ENCODE peak calls at places on chromosomes 11 and 22, in four cellular contexts. Q is sigmoid colon; J is stimulated activated CD4-positive, alpha-beta T cell treated with anti-CD3 and anti-CD28 coated beads, Interleukin-1b, Interleukin-23, amount 100 ng/mL, for 1 hour; X is occipital lobe. O is an unnamed sample.

GRCh38 chr11:17257200-17257599 is 19.3 kb upstream of the NUCB2 start:
- DNase-seq in Q (no peak), J (no peak), X (no peak), O (no peak)

GRCh38 chr11:127656266-127656879 is 655.8 kb upstream of the KIRREL3 start:
- DNase-seq in Q (no peak), J (no peak), X (no peak), O (no peak)

GRCh38 chr22:41445171-41446056 is 1.2 kb downstream of the TOB2 start:
- DNase-seq in Q (peak), J (no peak), X (no peak), O (no peak)

GRCh38 chr22:49564666-49565515 is 262.8 kb downstream of the BRD1 start:
- DNase-seq in Q (peak), J (no peak), X (no peak), O (peak)

GRCh38 chr22:44661659-44662569 is 40.1 kb upstream of the PRR5 start:
- DNase-seq in Q (peak), J (no peak), X (no peak), O (no peak)

GRCh38 chr11:103581680-103582265 is 454.7 kb upstream of the DDI1 start:
- DNase-seq in Q (no peak), J (no peak), X (no peak), O (no peak)

GRCh38 chr11:56948991-56949390 is 39.7 kb upstream of the OR5AK2 start:
- DNase-seq in Q (no peak), J (no peak), X (no peak), O (no peak)

GRCh38 chr11:55655096-55655495 is 6.9 kb upstream of the OR4C6 start:
- DNase-seq in Q (no peak), J (no peak), X (no peak), O (no peak)

GRCh38 chr22:38411016-38411415 is 44.0 kb downstream of the KCNJ4 start:
- DNase-seq in Q (peak), J (no peak), X (no peak), O (no peak)

GRCh38 chr11:103811870-103812509 is 224.4 kb upstream of the DDI1 start:
- DNase-seq in Q (no peak), J (no peak), X (no peak), O (no peak)

GRCh38 chr11:1059759-1060158 is 14.9 kb upstream of the MUC2 start:
- DNase-seq in Q (no peak), J (no peak), X (no peak), O (no peak)

GRCh38 chr22:43042101-43042780 is 27.3 kb upstream of the PACSIN2 start:
- DNase-seq in Q (no peak), J (no peak), X (no peak), O (no peak)

GRCh38 chr11:67119577-67120391 is 721 bp downstream of the KDM2A start:
- DNase-seq in Q (peak), J (no peak), X (no peak), O (no peak)

GRCh38 chr11:90250970-90251369 is 28.1 kb upstream of the CHORDC1 start:
- DNase-seq in Q (no peak), J (no peak), X (no peak), O (no peak)

GRCh38 chr11:4430060-4430459 is 19.0 kb upstream of the OR52K2 start:
- DNase-seq in Q (no peak), J (no peak), X (no peak), O (no peak)

GRCh38 chr11:76763573-76764348 is 19.4 kb upstream of the TSKU start:
- DNase-seq in Q (no peak), J (no peak), X (no peak), O (no peak)

GRCh38 chr11:79439430-79439892 is 1.4 kb downstream of the TENM4 start:
- DNase-seq in Q (no peak), J (no peak), X (peak), O (no peak)

GRCh38 chr22:20002661-20003060 is 14.0 kb downstream of the ARVCF start:
- DNase-seq in Q (no peak), J (no peak), X (no peak), O (no peak)

GRCh38 chr11:96277696-96278038 is 65.3 kb downstream of the MAML2 start:
- DNase-seq in Q (no peak), J (no peak), X (no peak), O (no peak)

GRCh38 chr22:36405221-36405631 is 17.5 kb upstream of the MYH9 start:
- DNase-seq in Q (no peak), J (no peak), X (no peak), O (no peak)

GRCh38 chr22:38873469-38874411 is 1.7 kb upstream of the CBX6 start:
- DNase-seq in Q (peak), J (no peak), X (no peak), O (peak)

GRCh38 chr22:37910863-37911262 is 4.8 kb downstream of the MICALL1 start:
- DNase-seq in Q (peak), J (no peak), X (no peak), O (no peak)

GRCh38 chr22:19353363-19354131 is 62.0 kb upstream of the CLTCL1 start:
- DNase-seq in Q (no peak), J (no peak), X (no peak), O (no peak)

GRCh38 chr11:120235024-120235628 is 4.8 kb upstream of the POU2F3 start:
- DNase-seq in Q (no peak), J (peak), X (no peak), O (no peak)

GRCh38 chr11:17396598-17397310 is 8.3 kb upstream of the KCNJ11 start:
- DNase-seq in Q (no peak), J (no peak), X (no peak), O (no peak)

GRCh38 chr11:8787372-8787771 is 104.8 kb downstream of the RPL27A start:
- DNase-seq in Q (no peak), J (no peak), X (no peak), O (no peak)

GRCh38 chr11:72113170-72113808 is 794 bp upstream of the ANAPC15 start:
- DNase-seq in Q (no peak), J (no peak), X (no peak), O (no peak)

GRCh38 chr11:16468735-16469446 is 112.5 kb upstream of the SOX6 start:
- DNase-seq in Q (no peak), J (no peak), X (no peak), O (no peak)

GRCh38 chr22:27057717-27058116 is 400.3 kb downstream of the MIAT start:
- DNase-seq in Q (no peak), J (no peak), X (no peak), O (no peak)

GRCh38 chr11:74949748-74950127 is 672 bp downstream of the SPCS2 start:
- DNase-seq in Q (no peak), J (no peak), X (no peak), O (no peak)

GRCh38 chr11:93221539-93221938 is 23.7 kb upstream of the SLC36A4 start:
- DNase-seq in Q (no peak), J (no peak), X (no peak), O (no peak)

GRCh38 chr22:49094151-49094550 is 733.5 kb downstream of the BRD1 start:
- DNase-seq in Q (no peak), J (no peak), X (no peak), O (no peak)

GRCh38 chr11:19918302-19919049 is 205.8 kb downstream of the NAV2 start:
- DNase-seq in Q (no peak), J (no peak), X (no peak), O (no peak)